ENCODE peak calls at places on chromosomes 2 and 18, in four cellular contexts. G is H1, P is HepG2, K is GM12878. Y is an unnamed sample.

GRCh38 chr2:8440029-8440778 is 241.7 kb upstream of the ID2 start:
- DNase-seq in G (no peak), K (no peak), P (no peak), Y (no peak)

GRCh38 chr2:103785432-103785831 is 1023.6 kb downstream of the TMEM182 start:
- DNase-seq in K (no peak), P (no peak), G (no peak), Y (no peak)

GRCh38 chr2:219490186-219490585 is 8.5 kb upstream of the GMPPA start:
- DNase-seq in G (no peak), K (no peak), P (no peak), Y (no peak)

GRCh38 chr18:3970929-3971328 is 484.2 kb downstream of the DLGAP1 start:
- DNase-seq in P (no peak), K (no peak), G (no peak), Y (no peak)

GRCh38 chr2:47504174-47504810 is 101.3 kb downstream of the MSH2 start:
- DNase-seq in G (no peak), K (no peak), P (no peak), Y (no peak)

GRCh38 chr18:51107594-51108305 is 77.7 kb downstream of the SMAD4 start:
- DNase-seq in G (no peak), K (no peak), P (no peak), Y (no peak)

GRCh38 chr2:181517685-181518301 is 60.6 kb downstream of the ITGA4 start:
- DNase-seq in P (no peak), K (no peak), G (no peak), Y (no peak)

GRCh38 chr2:20650412-20650879 is 452 bp downstream of the HS1BP3 start:
- DNase-seq in G (no peak), K (no peak), P (no peak), Y (no peak)

GRCh38 chr2:97906309-97906708 is 89.4 kb downstream of the TMEM131 start:
- DNase-seq in G (no peak), K (no peak), P (no peak), Y (no peak)

GRCh38 chr2:25980951-25981350 is 1.3 kb downstream of the KIF3C start:
- DNase-seq in K (no peak), P (no peak), G (no peak), Y (no peak)

GRCh38 chr2:25977768-25978167 is 4.5 kb downstream of the KIF3C start:
- DNase-seq in G (no peak), P (peak), K (no peak), Y (no peak)

GRCh38 chr2:25976884-25977741 is 5.2 kb downstream of the KIF3C start:
- DNase-seq in G (no peak), P (no peak), K (no peak), Y (no peak)

GRCh38 chr2:25980076-25980887 is 2.0 kb downstream of the KIF3C start:
- DNase-seq in P (no peak), K (no peak), G (no peak), Y (no peak)

GRCh38 chr2:25979006-25979405 is 3.3 kb downstream of the KIF3C start:
- DNase-seq in P (no peak), G (no peak), K (no peak), Y (no peak)
- H3K4me3 ChIP-seq in P (no peak), G (no peak), K (no peak), Y (no peak)

DNA sequence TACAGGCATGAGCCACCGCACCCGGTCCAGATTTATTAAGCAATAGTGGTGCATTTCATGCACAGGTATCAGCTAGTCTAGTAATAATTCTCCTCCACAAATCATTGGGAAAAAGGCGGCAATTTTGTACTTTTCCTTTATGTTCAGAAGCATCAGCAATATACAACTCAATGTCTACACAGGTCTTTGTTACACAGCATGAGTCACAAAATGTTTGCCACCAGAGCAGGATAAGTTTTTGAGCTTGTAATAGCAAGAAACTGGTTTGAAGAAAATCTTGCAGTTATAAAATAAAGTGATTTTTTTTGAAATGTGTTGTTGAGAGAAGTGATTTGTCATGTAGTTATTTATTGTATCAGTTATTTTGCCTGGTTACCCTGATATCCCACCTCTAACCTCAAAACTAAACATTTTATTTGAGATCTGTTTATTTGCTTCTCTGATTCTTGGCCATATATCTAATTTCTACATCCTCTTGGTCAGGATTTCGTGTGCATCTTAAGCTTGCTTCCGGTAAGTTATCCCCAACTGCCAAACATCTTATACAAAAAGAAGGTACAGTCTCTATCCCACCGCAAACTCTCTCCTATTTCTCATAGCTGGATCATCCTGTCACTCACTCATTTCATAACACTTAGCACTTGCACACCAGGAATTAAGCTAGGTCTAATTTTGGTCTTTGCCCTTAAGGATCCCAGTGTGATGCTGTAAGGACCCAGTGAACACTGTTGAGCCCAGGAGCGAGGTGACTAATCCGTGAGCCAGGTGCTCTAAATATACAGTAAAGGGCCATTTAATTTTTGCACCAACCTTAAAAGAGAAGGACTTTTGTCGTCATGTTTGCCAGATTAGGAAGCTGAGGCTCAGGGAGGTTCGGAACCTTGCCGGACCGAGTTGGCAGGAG is 4.5 kb upstream of the ITPRIPL1 start:
- DNase-seq in G (no peak), K (no peak), P (no peak), Y (no peak)
- TF ChIP-seq SUZ12 in G (no peak), K (no peak), P (no peak), Y (no peak)

GRCh38 chr2:241053576-241054251 is 48.4 kb downstream of the MTERF4 start:
- DNase-seq in K (no peak), G (no peak), P (no peak), Y (no peak)

GRCh38 chr2:241050624-241051577 is 51.2 kb downstream of the MTERF4 start:
- DNase-seq in G (no peak), P (no peak), K (no peak), Y (no peak)

GRCh38 chr2:241051578-241052487 is 50.3 kb downstream of the MTERF4 start:
- DNase-seq in K (no peak), G (no peak), P (no peak), Y (no peak)

GRCh38 chr2:241049739-241050623 is 51.6 kb downstream of the SNED1 start:
- DNase-seq in G (no peak), P (no peak), K (no peak), Y (no peak)

GRCh38 chr2:241052677-241053360 is 49.3 kb downstream of the MTERF4 start:
- DNase-seq in K (no peak), P (no peak), G (no peak), Y (no peak)
- TF ChIP-seq ZNF274 in K (no peak), P (no peak), G (no peak), Y (no peak)

DNA sequence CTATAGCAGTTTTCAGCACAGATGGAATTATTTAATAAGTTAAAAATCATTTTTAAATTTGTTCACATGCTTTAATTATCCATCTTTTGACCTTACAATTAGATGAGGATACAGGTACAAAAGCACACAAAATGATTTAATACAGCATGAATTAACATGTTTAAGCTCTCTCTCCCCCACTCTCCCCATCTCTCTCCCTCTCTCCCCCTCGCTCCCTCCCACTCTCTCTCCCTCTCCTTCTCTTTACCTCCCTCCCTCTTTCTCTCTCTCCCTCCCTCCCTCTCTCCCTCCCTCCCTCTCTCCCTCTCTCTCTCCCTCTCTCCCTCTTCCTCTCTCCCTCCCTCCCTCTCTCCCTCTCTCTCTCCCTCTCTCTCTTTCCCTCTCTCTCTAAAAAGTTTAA is 7.6 kb downstream of the NBAS start:
- DNase-seq in P (no peak), G (no peak), K (no peak), Y (no peak)
- H3K4me3 ChIP-seq in P (no peak), G (no peak), K (no peak), Y (no peak)